ENCODE peak calls at places on chromosomes 1 and 21, in four cellular contexts. R, L, N and Z are unnamed samples.

GRCh38 chr1:155695608-155696007 is 6.7 kb downstream of the DAP3 start:
- DNase-seq in L (no peak), N (no peak), R (no peak), Z (no peak)

GRCh38 chr21:42555756-42556438 is 42.2 kb downstream of the SLC37A1 start:
- DNase-seq in N (no peak), L (no peak), R (no peak), Z (no peak)

GRCh38 chr1:6000444-6001288 is 8.4 kb upstream of the NPHP4 start:
- DNase-seq in N (no peak), R (no peak), L (no peak), Z (no peak)

GRCh38 chr1:29974345-29974744 is 738.0 kb downstream of the PTPRU start:
- DNase-seq in R (peak), L (peak), N (no peak), Z (peak)

GRCh38 chr1:216331211-216331610 is 92.0 kb downstream of the USH2A start:
- DNase-seq in N (no peak), R (no peak), L (no peak), Z (no peak)

GRCh38 chr1:85992756-85993155 is 163.8 kb downstream of the COL24A1 start:
- DNase-seq in R (peak), N (no peak), L (peak), Z (no peak)

GRCh38 chr1:229434641-229435051 is 752 bp upstream of the ACTA1 start:
- DNase-seq in L (no peak), R (no peak), N (peak), Z (no peak)

GRCh38 chr1:145892486-145893087 is 6.9 kb upstream of the ANKRD35 start:
- DNase-seq in L (peak), N (no peak), R (peak), Z (no peak)

GRCh38 chr1:222620566-222620965 is 2.7 kb downstream of the MIA3 start:
- DNase-seq in L (no peak), R (no peak), N (no peak), Z (no peak)

GRCh38 chr1:17014671-17015567 is 3.2 kb upstream of the ATP13A2 start:
- DNase-seq in L (no peak), N (no peak), R (no peak), Z (no peak)

GRCh38 chr1:113389356-113389952 is 861 bp upstream of the MAGI3 start:
- DNase-seq in N (no peak), R (no peak), L (no peak), Z (no peak)

GRCh38 chr1:176541663-176542062 is 78.7 kb downstream of the PAPPA2 start:
- DNase-seq in L (no peak), R (no peak), N (no peak), Z (no peak)

GRCh38 chr1:177278626-177279390 is 108.0 kb downstream of the BRINP2 start:
- DNase-seq in R (no peak), L (peak), N (no peak), Z (no peak)

GRCh38 chr1:236560213-236560771 is 36.5 kb downstream of the LGALS8 start:
- DNase-seq in L (no peak), R (no peak), N (no peak), Z (no peak)

GRCh38 chr1:109877320-109877771 is 33.3 kb upstream of the CSF1 start:
- DNase-seq in R (peak), L (peak), N (peak), Z (peak)

GRCh38 chr1:178489399-178489798 is 7.4 kb downstream of the CLEC20A start:
- DNase-seq in R (no peak), L (no peak), N (no peak), Z (no peak)

GRCh38 chr1:7989762-7990428 is 28.4 kb downstream of the PARK7 start:
- DNase-seq in R (peak), L (no peak), N (no peak), Z (no peak)

GRCh38 chr1:108200627-108201106 is 524 bp upstream of the SLC25A24 start:
- DNase-seq in R (no peak), N (no peak), L (peak), Z (peak)

GRCh38 chr1:15283500-15283899 is 36.5 kb downstream of the FHAD1 start:
- DNase-seq in N (no peak), R (no peak), L (no peak), Z (no peak)

GRCh38 chr1:236280438-236281285 is 1.1 kb downstream of the ERO1B start:
- DNase-seq in L (no peak), N (no peak), R (no peak), Z (no peak)

GRCh38 chr1:174723815-174724214 is 275.9 kb upstream of the CACYBP start:
- DNase-seq in L (no peak), R (no peak), N (no peak), Z (no peak)
- H3K4me3 ChIP-seq in L (no peak), R (no peak), N (no peak), Z (no peak)

GRCh38 chr1:13893456-13893855 is 193.5 kb downstream of the PRDM2 start:
- DNase-seq in L (no peak), N (no peak), R (no peak), Z (no peak)
- H3K4me3 ChIP-seq in L (no peak), N (peak), R (no peak), Z (no peak)

GRCh38 chr1:218588555-218589172 is 243.5 kb downstream of the TGFB2 start:
- DNase-seq in N (no peak), R (no peak), L (no peak), Z (no peak)

GRCh38 chr1:218585565-218586184 is 240.5 kb downstream of the TGFB2 start:
- DNase-seq in L (peak), N (no peak), R (peak), Z (no peak)

GRCh38 chr1:218587890-218588289 is 242.8 kb downstream of the TGFB2 start:
- DNase-seq in R (no peak), L (no peak), N (no peak), Z (no peak)

GRCh38 chr1:218582646-218583045 is 237.5 kb downstream of the TGFB2 start:
- DNase-seq in R (no peak), L (no peak), N (no peak), Z (no peak)

DNA sequence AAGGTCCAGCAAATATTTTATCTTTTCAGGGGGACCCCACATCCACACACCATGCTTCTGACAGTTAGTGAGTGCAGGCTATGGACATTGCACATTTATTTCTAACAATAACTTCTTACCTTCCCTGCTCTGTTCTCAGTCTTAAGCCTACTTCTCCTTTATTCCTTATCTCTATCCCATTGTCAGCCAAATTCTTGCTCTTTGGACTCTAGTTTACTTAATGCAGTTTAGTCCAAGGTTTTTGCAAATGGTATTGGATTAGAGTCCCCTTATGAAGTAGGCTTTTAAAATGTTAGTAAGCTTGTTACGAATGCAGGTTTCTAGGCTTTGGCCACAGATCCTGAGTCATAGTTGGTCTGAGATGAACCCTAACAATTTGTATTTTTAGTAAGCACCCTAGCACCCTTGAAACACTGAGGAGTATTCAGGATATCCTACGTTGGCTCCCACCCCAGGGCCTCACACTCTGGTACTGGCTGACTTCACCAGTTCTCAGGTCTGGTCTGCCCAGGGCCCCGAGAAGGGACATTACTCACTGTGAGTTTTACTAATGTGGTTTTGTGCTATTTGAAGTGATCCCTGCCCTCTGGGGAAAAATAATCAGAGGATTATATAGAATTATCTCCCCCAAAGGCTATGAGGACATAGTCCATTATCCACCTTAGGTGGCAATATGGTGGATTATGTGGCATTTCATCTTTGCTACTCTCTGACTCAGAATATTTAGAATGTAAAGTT is 239.5 kb downstream of the TGFB2 start:
- DNase-seq in L (peak), R (no peak), N (no peak), Z (no peak)
- H3K4me3 ChIP-seq in L (no peak), R (no peak), N (no peak), Z (no peak)

GRCh38 chr1:36400825-36401601 is 3.3 kb upstream of the LSM10 start:
- DNase-seq in R (no peak), N (peak), L (peak), Z (peak)
- H3K4me3 ChIP-seq in R (no peak), N (peak), L (no peak), Z (no peak)

GRCh38 chr1:18653922-18654321 is 23.3 kb downstream of the PAX7 start:
- DNase-seq in L (no peak), R (no peak), N (no peak), Z (no peak)
- H3K4me3 ChIP-seq in L (no peak), R (no peak), N (no peak), Z (no peak)